ENCODE peak calls at places on chromosomes 7 and 10, in four cellular contexts. J is fibroblast of mammary gland, W is epithelial cell of esophagus, H is PC-3. M is an unnamed sample.

GRCh38 chr10:125472037-125472607 is 210.8 kb downstream of the TEX36 start:
- DNase-seq in H (no peak), J (no peak), W (peak; percentile 79), M (no peak)

GRCh38 chr7:7221602-7222038 is 39.3 kb downstream of the C1GALT1 start:
- DNase-seq in J (peak; percentile 81), W (peak; percentile 97), H (peak; percentile 58), M (peak; percentile 50)

GRCh38 chr7:116354171-116354545 is 143.8 kb downstream of the TES start:
- DNase-seq in J (peak; percentile 71), H (no peak), W (peak; percentile 18), M (peak; percentile 41)

GRCh38 chr7:92915348-92915747 is 79.0 kb upstream of the CDK6 start:
- DNase-seq in J (no peak), W (no peak), H (no peak), M (no peak)

GRCh38 chr10:8830064-8830463 is 775.6 kb downstream of the GATA3 start:
- DNase-seq in W (no peak), J (no peak), H (no peak), M (no peak)

GRCh38 chr7:43876976-43877745 is 7.8 kb upstream of the MRPS24 start:
- DNase-seq in J (no peak), W (no peak), H (no peak), M (no peak)

GRCh38 chr10:71694567-71694968 is 25.0 kb downstream of the C10orf105 start:
- DNase-seq in H (no peak), W (no peak), J (no peak), M (no peak)

GRCh38 chr10:34861293-34862004 is 46.4 kb upstream of the PARD3 start:
- DNase-seq in H (peak; percentile 98), J (no peak), W (peak; percentile 52), M (no peak)

GRCh38 chr10:85919358-85920022 is 447.1 kb downstream of the GRID1 start:
- DNase-seq in W (no peak), J (no peak), H (no peak), M (no peak)

GRCh38 chr10:129963831-129964501 is at the start of gene EBF3:
- DNase-seq in H (peak; percentile 9), J (peak; percentile 65), W (peak; percentile 44), M (peak; percentile 18)

GRCh38 chr7:26078437-26079362 is 73.3 kb upstream of the NFE2L3 start:
- DNase-seq in W (peak; percentile 63), H (peak; percentile 69), J (peak; percentile 8), M (peak; percentile 52)

DNA sequence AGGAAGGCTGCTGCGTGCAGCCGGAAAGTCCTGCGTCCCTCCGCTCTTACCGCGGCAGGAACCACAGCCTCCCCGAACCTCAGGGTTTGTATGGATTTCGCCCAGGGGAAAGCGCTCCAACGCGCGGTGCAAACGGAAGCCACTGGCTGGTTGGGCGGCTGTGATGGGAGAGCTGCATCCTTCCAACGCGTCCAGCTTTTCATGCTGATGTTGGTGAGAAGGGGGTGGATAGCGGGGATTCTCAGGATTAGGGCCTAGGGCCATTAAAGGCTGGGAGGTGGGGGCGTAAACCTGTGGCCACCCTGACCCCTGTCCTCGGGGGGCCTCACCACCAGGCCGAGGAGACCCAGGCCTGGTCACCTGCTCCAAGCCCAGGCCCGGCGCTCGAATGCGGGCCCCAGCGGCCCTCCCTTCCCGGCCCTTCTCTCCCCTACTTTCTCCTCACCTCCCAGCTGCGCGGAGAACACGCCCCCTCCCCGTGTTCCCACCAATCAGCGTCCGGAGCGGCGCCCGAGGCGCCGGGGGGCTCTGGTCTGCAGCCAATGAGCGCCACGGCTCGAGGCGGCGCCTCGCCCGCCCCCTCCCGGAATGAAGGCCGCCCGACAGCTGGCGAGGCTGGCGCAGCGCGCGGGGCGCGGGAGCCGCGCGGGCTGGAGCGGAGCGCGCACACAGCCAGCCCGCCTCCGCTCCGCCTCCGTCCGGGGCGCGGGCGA is 458 bp upstream of the NANOS1 start:
- DNase-seq in H (peak; percentile 83), W (peak; percentile 90), J (peak; percentile 76), M (peak; percentile 78)
- TF ChIP-seq CTCF in H (no peak), W (no peak), J (no peak), M (peak; percentile 8)

DNA sequence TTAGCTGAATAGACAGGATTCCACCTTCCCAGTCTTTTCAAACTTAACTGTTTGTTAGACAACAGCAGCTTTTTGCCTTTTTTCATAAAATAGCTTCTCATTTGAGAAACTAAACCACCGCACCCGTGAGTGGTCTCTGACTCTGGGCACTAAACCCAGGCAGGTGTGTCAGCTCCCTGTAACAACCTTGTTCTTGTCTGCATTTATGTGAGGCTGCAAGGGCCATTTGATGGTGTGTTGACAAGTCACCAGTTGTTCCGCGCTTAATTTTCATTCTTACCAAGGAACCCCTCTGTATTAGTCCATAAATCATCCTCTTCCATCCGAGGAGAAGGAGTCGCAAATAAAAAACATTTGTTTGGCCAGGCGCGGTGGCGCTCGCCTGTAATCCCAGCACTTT is 1.5 kb downstream of the STOX1 start:
- DNase-seq in J (no peak), W (no peak), H (no peak), M (no peak)
- H3K4me3 ChIP-seq in J (no peak overlapping the region), W (no peak overlapping the region), H (no peak overlapping the region), M (no peak overlapping the region)

GRCh38 chr7:71694678-71695077 is 562.7 kb downstream of the GALNT17 start:
- DNase-seq in J (no peak), H (no peak), W (no peak), M (no peak)
- TF ChIP-seq CTCF in J (no peak), H (no peak), W (no peak), M (no peak)

DNA sequence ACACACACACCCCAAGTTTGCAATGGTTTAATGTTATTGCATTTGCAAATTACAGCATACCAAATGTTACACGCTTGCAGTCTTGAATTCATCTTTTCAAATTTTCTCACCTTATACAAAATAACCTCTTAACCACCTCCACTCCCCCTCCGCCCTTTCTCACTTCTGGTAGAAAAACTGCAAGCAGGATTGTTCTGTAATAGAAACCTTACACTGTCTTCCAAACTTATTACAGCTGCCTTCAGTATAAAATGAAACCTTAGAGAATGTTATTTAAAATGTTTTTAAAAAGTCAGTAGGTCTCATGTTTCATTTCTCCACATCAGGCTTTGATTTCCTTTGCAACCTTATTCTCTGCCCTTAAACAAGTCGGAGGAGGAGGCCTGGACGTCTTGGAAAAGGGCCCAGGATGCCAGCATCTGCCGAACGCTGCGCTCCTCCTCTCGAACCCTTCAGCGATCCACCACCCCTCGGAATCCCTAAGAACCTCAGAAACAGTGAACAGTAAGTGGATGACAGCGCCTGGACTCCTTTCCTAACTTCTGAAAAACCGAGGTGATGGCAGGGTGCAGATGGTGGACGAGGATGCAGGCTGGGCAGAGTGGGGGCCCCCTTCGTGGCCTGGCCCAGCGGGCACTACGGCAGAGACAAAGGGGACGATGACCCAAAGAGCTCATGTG is 74.0 kb downstream of the FGFR2 start:
- DNase-seq in H (no peak), W (no peak), J (no peak), M (no peak)
- H3K4me3 ChIP-seq in H (no peak overlapping the region), W (no peak overlapping the region), J (no peak overlapping the region), M (no peak overlapping the region)

GRCh38 chr7:49187543-49188268 is 263.4 kb downstream of the CDC14C start:
- DNase-seq in W (peak; percentile 10), H (peak; percentile 28), J (no peak), M (no peak)
- TF ChIP-seq CTCF in W (no peak), H (peak; percentile 52), J (no peak), M (no peak)

DNA sequence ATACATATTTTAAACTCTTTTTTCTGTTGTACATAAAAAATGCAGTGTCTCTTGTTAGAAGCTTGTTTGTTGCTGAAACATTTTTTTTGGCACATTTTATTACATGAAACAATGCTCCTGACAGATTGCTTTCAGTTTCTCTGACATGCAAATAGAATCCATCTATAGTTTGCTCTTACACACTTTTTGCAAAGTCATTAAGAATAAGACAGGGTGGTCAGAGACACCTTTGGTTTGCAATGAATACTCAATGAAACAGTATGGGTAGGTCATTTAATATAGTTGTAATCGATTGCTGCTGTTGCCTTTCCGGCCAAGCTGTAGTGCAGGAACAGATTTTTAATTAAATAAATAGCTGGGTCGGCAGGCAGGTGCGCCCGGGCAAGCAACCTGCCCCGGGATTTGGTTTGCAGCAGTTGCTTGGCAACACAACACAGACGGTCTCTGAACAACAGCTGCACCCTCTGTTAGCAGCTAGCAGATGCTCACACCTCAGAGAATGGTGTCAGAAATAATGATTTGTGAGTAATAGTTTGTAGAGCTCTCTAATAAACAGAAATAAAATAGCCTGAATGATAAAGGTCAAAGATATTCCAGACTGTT is 115.7 kb upstream of the CACNA2D1 start:
- DNase-seq in H (no peak), W (peak; percentile 9), J (no peak), M (no peak)
- H3K4me3 ChIP-seq in H (peak overlapping the region; percentile 43), W (no peak overlapping the region), J (no peak overlapping the region), M (no peak overlapping the region)

GRCh38 chr10:84247496-84247895 is 2.6 kb downstream of the RGR start:
- DNase-seq in H (no peak), J (no peak), W (no peak), M (no peak)

GRCh38 chr10:84254552-84255137 is 9.8 kb downstream of the RGR start:
- DNase-seq in J (no peak), W (no peak), H (no peak), M (no peak)

GRCh38 chr10:84243759-84244158 is 1.1 kb upstream of the RGR start:
- DNase-seq in J (no peak), H (no peak), W (peak; percentile 18), M (no peak)

GRCh38 chr10:84244651-84245270 is at the start of gene RGR:
- DNase-seq in J (no peak), W (no peak), H (no peak), M (no peak)

DNA sequence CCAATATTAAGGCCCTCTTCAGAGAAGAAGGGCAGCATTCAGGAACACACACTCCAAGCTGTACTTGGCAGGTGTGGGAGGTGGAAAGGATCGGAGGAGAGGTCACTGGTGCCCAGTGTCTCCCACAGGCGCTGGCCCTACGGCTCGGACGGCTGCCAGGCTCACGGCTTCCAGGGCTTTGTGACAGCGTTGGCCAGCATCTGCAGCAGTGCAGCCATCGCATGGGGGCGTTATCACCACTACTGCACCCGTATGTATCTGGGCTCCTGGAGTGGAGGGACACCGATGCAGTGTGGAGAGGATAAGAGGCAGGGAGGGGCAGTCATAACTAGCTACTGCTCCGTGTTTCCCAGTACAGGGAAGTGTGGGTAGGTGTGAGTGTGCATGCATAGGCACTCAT is 3.9 kb downstream of the RGR start:
- DNase-seq in J (no peak), H (no peak), W (no peak), M (no peak)
- TF ChIP-seq CTCF in J (no peak), H (no peak), W (no peak), M (no peak)

DNA sequence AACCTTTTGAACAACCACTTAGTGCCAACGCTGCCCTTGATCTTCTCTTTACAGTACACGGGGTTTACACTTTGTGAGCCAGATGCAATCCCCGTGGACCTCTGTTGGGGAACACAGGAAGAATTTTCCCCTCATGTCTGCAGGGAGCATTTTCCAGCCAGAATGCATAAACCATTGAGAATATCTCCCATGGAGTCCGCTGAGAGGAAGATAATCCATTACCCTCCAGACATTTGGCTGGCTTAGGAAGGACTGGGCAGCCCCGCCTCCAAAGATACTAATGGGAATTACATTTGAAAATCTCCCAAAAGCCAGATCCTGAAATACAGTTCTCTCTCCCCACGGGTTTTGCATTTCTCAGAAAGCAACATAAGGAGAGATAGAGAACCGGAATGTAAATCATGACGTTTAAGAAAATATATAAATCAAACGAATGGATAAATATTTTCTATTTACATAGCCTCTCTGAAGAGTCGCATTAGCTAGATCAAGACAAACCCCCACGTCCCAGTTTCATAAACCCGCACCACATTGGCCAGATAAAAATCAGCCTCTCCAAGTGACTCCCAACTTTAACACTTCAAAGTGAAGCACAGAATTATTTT is 53.5 kb downstream of the TRIL start:
- DNase-seq in J (peak; percentile 25), W (peak; percentile 15), H (no peak), M (no peak)
- H3K4me3 ChIP-seq in J (peak overlapping the region; percentile 47), W (no peak overlapping the region), H (no peak overlapping the region), M (peak overlapping the region; percentile 26)

M was measured in brain microvascular endothelial cell.